ENCODE peak calls at places on chromosomes 5 and 9, in ten cellular contexts. H, W, I, D, E, A, P, N, L and M are unnamed samples.

GRCh38 chr5:139639619-139640431 is 8.3 kb upstream of the CXXC5 start:
- DNase-seq in A (no peak), E (peak; percentile 75), D (no peak), W (no peak), I (peak; percentile 64), N (peak; percentile 10), L (peak; percentile 43), P (no peak), H (peak; percentile 86), M (no peak)

GRCh38 chr5:55063899-55064298 is 38.5 kb upstream of the GZMA start:
- DNase-seq in P (no peak), N (no peak), D (no peak), H (no peak), E (no peak), A (no peak), L (no peak), W (no peak), I (peak; percentile 38), M (no peak)

GRCh38 chr5:343461-344401 is 22.2 kb downstream of the AHRR start:
- DNase-seq in H (peak; percentile 85), W (peak; percentile 52), P (peak; percentile 47), D (peak; percentile 76), I (peak; percentile 92), N (peak; percentile 57), E (peak; percentile 46), A (no peak), L (peak; percentile 46), M (peak; percentile 77)

GRCh38 chr5:102453716-102454115 is 45.1 kb downstream of the SLCO6A1 start:
- DNase-seq in I (no peak), D (peak; percentile 54), N (no peak), L (no peak), W (no peak), A (no peak), P (peak; percentile 65), E (no peak), H (peak; percentile 40), M (peak; percentile 25)

GRCh38 chr5:81906086-81906485 is 65.7 kb upstream of the ATG10 start:
- DNase-seq in H (no peak), A (no peak), L (no peak), N (no peak), E (peak; percentile 21), P (no peak), I (no peak), D (no peak), W (peak; percentile 21), M (no peak)

GRCh38 chr5:133611357-133612020 is 852 bp downstream of the FSTL4 start:
- DNase-seq in E (no peak), I (no peak), P (no peak), A (no peak), H (no peak), N (peak; percentile 14), D (no peak), W (no peak), L (no peak), M (no peak)

GRCh38 chr9:18208166-18209059 is 265.5 kb upstream of the ADAMTSL1 start:
- DNase-seq in E (peak; percentile 39), H (peak; percentile 53), N (peak; percentile 69), A (no peak), L (peak; percentile 41), W (no peak), P (peak; percentile 18), D (peak; percentile 15), I (peak; percentile 61), M (no peak)

GRCh38 chr9:137365056-137365455 is 57.9 kb downstream of the EXD3 start:
- DNase-seq in W (no peak), N (no peak), H (peak; percentile 33), A (no peak), P (no peak), L (no peak), E (no peak), I (no peak), D (no peak), M (no peak)

GRCh38 chr9:124455820-124456219 is 5.6 kb downstream of the ADGRD2 start:
- DNase-seq in E (no peak), I (no peak), D (no peak), H (no peak), A (no peak), W (no peak), N (no peak), P (no peak), L (no peak), M (no peak)

GRCh38 chr5:57174128-57174849 is 430 bp downstream of the GPBP1 start:
- DNase-seq in W (peak; percentile 37), D (peak; percentile 63), I (peak; percentile 48), N (peak; percentile 33), A (peak; percentile 43), E (peak; percentile 32), L (no peak), P (peak; percentile 37), H (peak; percentile 70), M (no peak)

GRCh38 chr5:140104100-140104499 is 9.8 kb upstream of the PURA start:
- DNase-seq in W (no peak), L (no peak), D (no peak), A (no peak), P (no peak), H (no peak), N (no peak), E (no peak), I (no peak), M (no peak)

GRCh38 chr9:18061856-18062255 is 412.1 kb upstream of the ADAMTSL1 start:
- DNase-seq in P (no peak), D (no peak), I (peak; percentile 41), E (no peak), A (no peak), H (peak; percentile 37), N (no peak), L (peak; percentile 35), W (no peak), M (no peak)

GRCh38 chr5:137190441-137190840 is 308.7 kb downstream of the SPOCK1 start:
- DNase-seq in P (no peak), H (no peak), I (peak; percentile 47), N (no peak), W (no peak), D (no peak), A (no peak), L (peak; percentile 46), E (no peak), M (no peak)

GRCh38 chr5:38830521-38831051 is 15.2 kb upstream of the OSMR start:
- DNase-seq in H (no peak), L (peak; percentile 80), A (no peak), P (no peak), N (no peak), W (no peak), I (peak; percentile 76), D (no peak), E (no peak), M (no peak)

GRCh38 chr5:56247596-56247995 is 14.5 kb upstream of the ANKRD55 start:
- DNase-seq in H (no peak), A (no peak), D (no peak), L (peak; percentile 57), E (no peak), P (no peak), I (peak; percentile 49), N (no peak), W (no peak), M (no peak)

GRCh38 chr5:129477544-129477943 is 17.4 kb downstream of the ADAMTS19 start:
- DNase-seq in E (no peak), W (no peak), D (no peak), A (no peak), H (no peak), P (no peak), I (no peak), L (no peak), N (no peak), M (no peak)

GRCh38 chr5:129474544-129474943 is 14.4 kb downstream of the ADAMTS19 start:
- DNase-seq in D (no peak), A (no peak), I (no peak), E (no peak), N (no peak), H (no peak), L (no peak), P (no peak), W (no peak), M (no peak)
- TF ChIP-seq CTCF in D (no peak), A (no peak), I (no peak), E (no peak), N (no peak), H (no peak), L (no peak), P (no peak), W (no peak), M (no peak)

DNA sequence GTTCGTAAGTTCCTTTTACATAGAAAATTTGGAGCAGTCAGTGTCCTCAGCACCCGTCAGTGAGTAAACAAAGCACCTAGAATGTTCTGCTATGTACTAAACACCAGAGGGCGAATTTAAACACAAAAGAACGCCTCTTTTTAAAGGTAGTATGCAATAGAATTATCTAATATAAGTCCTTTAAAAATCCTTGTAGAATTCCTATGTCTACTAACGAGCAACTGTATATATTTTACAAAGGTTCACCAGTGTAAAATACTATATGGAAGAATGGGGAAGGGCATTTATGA is 499 bp upstream of the TMEM232 start:
- DNase-seq in W (no peak), I (peak; percentile 8), D (no peak), A (no peak), E (no peak), L (peak; percentile 15), P (peak; percentile 52), H (no peak), N (no peak), M (no peak)
- TF ChIP-seq CTCF in W (peak; percentile 25), I (no peak), D (no peak), A (no peak), E (no peak), L (peak; percentile 23), P (peak; percentile 44), H (no peak), N (no peak), M (no peak)

DNA sequence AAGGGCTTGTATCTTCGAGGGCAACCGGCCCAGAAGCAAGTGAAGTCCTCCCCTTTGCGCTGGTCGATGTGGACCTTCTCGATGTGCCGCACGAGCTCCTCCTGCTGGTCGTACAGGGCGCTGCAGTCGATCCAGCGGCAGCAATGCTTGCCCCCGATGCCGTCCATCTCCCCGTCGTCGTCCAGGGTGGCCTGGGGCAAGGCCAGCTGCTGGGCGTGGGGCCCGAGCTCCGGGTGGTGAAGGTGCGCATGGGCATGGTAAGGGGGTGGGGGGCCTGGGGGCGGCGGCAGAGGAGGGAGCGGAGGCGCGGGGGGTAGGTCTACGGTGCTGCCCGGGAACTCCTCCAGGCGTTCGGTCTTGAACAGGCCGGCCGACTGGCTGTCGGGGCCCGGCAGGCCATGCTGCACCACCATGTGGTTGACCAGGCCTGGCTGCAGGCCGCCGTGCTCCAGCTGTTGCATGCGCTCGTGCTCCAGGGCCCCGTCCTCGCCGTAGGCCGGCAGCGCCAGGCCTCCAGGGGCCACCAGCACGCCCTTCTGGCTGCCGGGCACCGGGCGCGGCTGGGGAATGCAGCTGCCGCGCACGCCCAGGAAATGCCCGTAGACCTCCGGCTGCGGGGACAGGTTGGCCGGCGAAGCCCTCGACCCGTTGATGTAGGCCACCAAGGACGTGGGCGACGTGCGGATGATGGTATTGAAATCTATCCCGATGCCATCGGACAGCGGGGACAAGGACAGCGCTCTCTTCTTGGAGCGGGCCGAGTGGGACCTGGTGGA is 181.8 kb downstream of the GLIS3 start:
- DNase-seq in E (no peak), I (no peak), L (no peak), A (peak; percentile 19), D (peak; percentile 17), H (peak; percentile 53), P (peak; percentile 53), N (peak; percentile 23), W (no peak), M (peak; percentile 69)
- TF ChIP-seq CTCF in E (peak; percentile 8), I (no peak), L (peak; percentile 28), A (peak; percentile 8), D (peak; percentile 70), H (peak; percentile 78), P (peak; percentile 86), N (peak; percentile 51), W (peak; percentile 51), M (peak; percentile 54)

GRCh38 chr9:87290241-87290700 is 207.4 kb upstream of the DAPK1 start:
- DNase-seq in E (no peak), W (no peak), P (no peak), N (no peak), I (peak; percentile 41), L (peak; percentile 47), A (no peak), D (no peak), H (no peak), M (no peak)
- TF ChIP-seq CTCF in E (no peak), W (no peak), P (no peak), N (peak; percentile 34), I (peak; percentile 39), L (peak; percentile 51), A (no peak), D (no peak), H (no peak), M (no peak)